ENCODE peak calls at places on chromosomes 7 and 10, in four cellular contexts. One of them, this sample, is unnamed.

GRCh38 chr10:71940752-71941151 is 23.4 kb upstream of the CHST3 start:
- DNase-seq in Panc1: no peak
- DNase-seq in CD4-positive, alpha-beta memory T cell: no peak
- DNase-seq in cardiac muscle cell: no peak
- DNase-seq in this sample: no peak

GRCh38 chr7:27689878-27690164 is 27.1 kb upstream of the HIBADH start:
- DNase-seq in Panc1: no peak
- DNase-seq in CD4-positive, alpha-beta memory T cell: no peak
- DNase-seq in cardiac muscle cell: no peak
- DNase-seq in this sample: no peak

GRCh38 chr7:4269746-4270145 is 412.3 kb upstream of the FOXK1 start:
- DNase-seq in Panc1: no peak
- DNase-seq in CD4-positive, alpha-beta memory T cell: no peak
- DNase-seq in cardiac muscle cell: no peak
- DNase-seq in this sample: no peak

GRCh38 chr7:2431260-2431867 is 28.0 kb downstream of the CHST12 start:
- DNase-seq in Panc1: no peak
- DNase-seq in CD4-positive, alpha-beta memory T cell: peak; percentile 33
- DNase-seq in cardiac muscle cell: no peak
- DNase-seq in this sample: no peak

GRCh38 chr7:156778201-156778600 is 114.8 kb downstream of the LMBR1 start:
- DNase-seq in Panc1: no peak
- DNase-seq in CD4-positive, alpha-beta memory T cell: no peak
- DNase-seq in cardiac muscle cell: no peak
- DNase-seq in this sample: no peak

GRCh38 chr7:82677064-82677463 is 233.5 kb upstream of the CACNA2D1 start:
- DNase-seq in Panc1: no peak
- DNase-seq in CD4-positive, alpha-beta memory T cell: no peak
- DNase-seq in cardiac muscle cell: no peak
- DNase-seq in this sample: no peak

GRCh38 chr7:23207029-23207428 is 25.2 kb downstream of the NUP42 start:
- DNase-seq in Panc1: no peak
- DNase-seq in CD4-positive, alpha-beta memory T cell: no peak
- DNase-seq in cardiac muscle cell: no peak
- DNase-seq in this sample: no peak

GRCh38 chr7:77331938-77332695 is 84.0 kb downstream of the GSAP start:
- DNase-seq in Panc1: peak; percentile 94
- DNase-seq in CD4-positive, alpha-beta memory T cell: peak; percentile 55
- DNase-seq in cardiac muscle cell: peak; percentile 85
- DNase-seq in this sample: no peak

GRCh38 chr10:47076949-47077348 is 165.7 kb downstream of the PTPN20 start:
- DNase-seq in Panc1: no peak
- DNase-seq in CD4-positive, alpha-beta memory T cell: no peak
- DNase-seq in cardiac muscle cell: no peak
- DNase-seq in this sample: no peak

GRCh38 chr10:82674036-82674435 is 799.0 kb downstream of the NRG3 start:
- DNase-seq in Panc1: no peak
- DNase-seq in CD4-positive, alpha-beta memory T cell: no peak
- DNase-seq in cardiac muscle cell: no peak
- DNase-seq in this sample: no peak

GRCh38 chr10:5618042-5618441 is 48.4 kb downstream of the ASB13 start:
- DNase-seq in Panc1: no peak
- DNase-seq in CD4-positive, alpha-beta memory T cell: no peak
- DNase-seq in cardiac muscle cell: no peak
- DNase-seq in this sample: no peak

GRCh38 chr7:69962856-69963149 is 364.5 kb downstream of the AUTS2 start:
- DNase-seq in Panc1: no peak
- DNase-seq in CD4-positive, alpha-beta memory T cell: no peak
- DNase-seq in cardiac muscle cell: no peak
- DNase-seq in this sample: no peak

GRCh38 chr7:69599211-69599878 is 1.1 kb downstream of the AUTS2 start:
- DNase-seq in Panc1: no peak
- DNase-seq in CD4-positive, alpha-beta memory T cell: no peak
- DNase-seq in cardiac muscle cell: peak; percentile 63
- DNase-seq in this sample: no peak

GRCh38 chr7:490461-491291 is 29.0 kb downstream of the PDGFA start:
- DNase-seq in Panc1: no peak
- DNase-seq in CD4-positive, alpha-beta memory T cell: no peak
- DNase-seq in cardiac muscle cell: no peak
- DNase-seq in this sample: no peak

GRCh38 chr7:70700935-70701425 is 431.0 kb upstream of the GALNT17 start:
- DNase-seq in Panc1: no peak
- DNase-seq in CD4-positive, alpha-beta memory T cell: no peak
- DNase-seq in cardiac muscle cell: no peak
- DNase-seq in this sample: no peak

GRCh38 chr10:61839911-61840310 is 61.6 kb upstream of the ARID5B start:
- DNase-seq in Panc1: no peak
- DNase-seq in CD4-positive, alpha-beta memory T cell: no peak
- DNase-seq in cardiac muscle cell: no peak
- DNase-seq in this sample: no peak

GRCh38 chr10:33115720-33116119 is 157.7 kb upstream of the ITGB1 start:
- DNase-seq in Panc1: no peak
- DNase-seq in CD4-positive, alpha-beta memory T cell: peak; percentile 42
- DNase-seq in cardiac muscle cell: no peak
- DNase-seq in this sample: no peak

GRCh38 chr7:34902181-34902580 is 135.1 kb downstream of the DPY19L1 start:
- DNase-seq in Panc1: no peak
- DNase-seq in CD4-positive, alpha-beta memory T cell: no peak
- DNase-seq in cardiac muscle cell: no peak
- DNase-seq in this sample: no peak

GRCh38 chr7:81682873-81683272 is 87.0 kb downstream of the HGF start:
- DNase-seq in Panc1: no peak
- DNase-seq in CD4-positive, alpha-beta memory T cell: no peak
- DNase-seq in cardiac muscle cell: peak; percentile 85
- DNase-seq in this sample: no peak

GRCh38 chr10:62978417-62978955 is 154.6 kb upstream of the NRBF2 start:
- DNase-seq in Panc1: no peak
- DNase-seq in CD4-positive, alpha-beta memory T cell: no peak
- DNase-seq in cardiac muscle cell: no peak
- DNase-seq in this sample: peak; percentile 6

GRCh38 chr10:100984670-100985177 is 2.6 kb downstream of the MRPL43 start:
- DNase-seq in Panc1: no peak
- DNase-seq in CD4-positive, alpha-beta memory T cell: no peak
- DNase-seq in cardiac muscle cell: no peak
- DNase-seq in this sample: no peak

GRCh38 chr10:101878869-101879268 is 35.3 kb upstream of the KCNIP2 start:
- DNase-seq in Panc1: no peak
- DNase-seq in CD4-positive, alpha-beta memory T cell: no peak
- DNase-seq in cardiac muscle cell: no peak
- DNase-seq in this sample: no peak

GRCh38 chr7:99789441-99790070 is 5.6 kb upstream of the CYP3A4 start:
- DNase-seq in Panc1: no peak
- DNase-seq in CD4-positive, alpha-beta memory T cell: no peak
- DNase-seq in cardiac muscle cell: peak; percentile 3
- DNase-seq in this sample: no peak

DNA sequence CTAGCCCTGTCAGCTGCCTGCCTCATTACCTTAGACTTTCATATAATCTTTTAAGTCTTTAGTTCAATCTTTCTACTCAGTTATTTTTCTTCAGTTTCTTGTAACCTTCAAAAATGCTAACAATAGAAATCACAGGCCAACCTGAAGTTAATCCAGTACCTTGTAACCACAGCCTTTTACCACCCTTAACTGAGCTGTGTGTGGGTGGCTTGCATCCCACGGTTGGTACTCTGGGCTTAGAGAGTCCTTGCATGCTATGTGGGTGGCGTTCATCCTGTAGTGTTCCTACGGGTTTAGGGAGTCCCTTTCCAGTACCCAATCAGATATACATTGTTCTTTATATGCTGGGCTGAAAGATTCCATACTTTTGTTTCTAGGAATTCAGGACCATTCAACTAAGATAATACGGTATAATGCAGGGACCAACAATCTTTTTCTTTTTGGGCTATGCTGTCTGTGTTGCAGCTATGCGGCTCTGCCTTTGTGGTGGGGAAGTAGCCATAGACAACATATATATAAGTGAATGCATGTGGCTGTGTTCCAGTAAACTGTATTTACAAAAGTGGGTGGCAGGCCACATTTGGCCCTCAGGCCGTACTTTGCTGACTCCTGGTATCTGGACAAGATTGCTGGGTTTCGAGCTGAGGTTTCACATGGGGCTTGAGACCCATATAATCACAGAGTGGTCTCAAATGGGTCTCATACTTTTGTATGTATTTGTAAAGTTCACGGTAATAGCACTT is 280.8 kb upstream of the LRGUK start:
- DNase-seq in Panc1: no peak
- DNase-seq in CD4-positive, alpha-beta memory T cell: no peak
- DNase-seq in cardiac muscle cell: no peak
- DNase-seq in this sample: no peak
- H3K27ac ChIP-seq in Panc1: no peak overlapping the region
- H3K27ac ChIP-seq in CD4-positive, alpha-beta memory T cell: no peak overlapping the region
- H3K27ac ChIP-seq in cardiac muscle cell: no peak overlapping the region
- H3K27ac ChIP-seq in this sample: no peak overlapping the region

DNA sequence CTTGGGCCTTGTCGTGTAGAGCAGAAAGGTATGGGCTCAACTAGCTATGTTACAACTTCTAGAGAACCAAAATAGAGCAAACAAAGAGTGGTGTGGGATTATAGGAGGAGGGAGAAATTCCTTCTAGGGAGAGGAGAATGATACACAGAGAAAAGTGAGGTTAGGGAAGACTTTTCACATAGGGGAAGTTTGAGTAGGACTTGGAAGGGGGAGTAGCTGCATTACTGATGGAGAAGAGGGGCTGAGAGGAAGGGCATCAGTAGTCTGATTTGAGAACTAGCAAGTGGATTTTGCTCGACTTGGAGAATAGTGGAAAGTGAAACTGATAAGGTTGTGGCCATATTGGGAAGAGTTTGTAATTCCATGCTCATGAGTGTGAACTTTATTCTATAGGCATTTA is 6.1 kb downstream of the NRF1 start:
- DNase-seq in Panc1: no peak
- DNase-seq in CD4-positive, alpha-beta memory T cell: no peak
- DNase-seq in cardiac muscle cell: no peak
- DNase-seq in this sample: no peak
- H3K27ac ChIP-seq in Panc1: no peak overlapping the region
- H3K27ac ChIP-seq in CD4-positive, alpha-beta memory T cell: no peak overlapping the region
- H3K27ac ChIP-seq in cardiac muscle cell: no peak overlapping the region
- H3K27ac ChIP-seq in this sample: no peak overlapping the region

GRCh38 chr10:96272256-96272985 is 1.1 kb upstream of the BLNK start:
- DNase-seq in Panc1: no peak
- DNase-seq in CD4-positive, alpha-beta memory T cell: no peak
- DNase-seq in cardiac muscle cell: no peak
- DNase-seq in this sample: no peak
- H3K27ac ChIP-seq in Panc1: no peak overlapping the region
- H3K27ac ChIP-seq in CD4-positive, alpha-beta memory T cell: no peak overlapping the region
- H3K27ac ChIP-seq in cardiac muscle cell: no peak overlapping the region
- H3K27ac ChIP-seq in this sample: peak overlapping the region; percentile 75

DNA sequence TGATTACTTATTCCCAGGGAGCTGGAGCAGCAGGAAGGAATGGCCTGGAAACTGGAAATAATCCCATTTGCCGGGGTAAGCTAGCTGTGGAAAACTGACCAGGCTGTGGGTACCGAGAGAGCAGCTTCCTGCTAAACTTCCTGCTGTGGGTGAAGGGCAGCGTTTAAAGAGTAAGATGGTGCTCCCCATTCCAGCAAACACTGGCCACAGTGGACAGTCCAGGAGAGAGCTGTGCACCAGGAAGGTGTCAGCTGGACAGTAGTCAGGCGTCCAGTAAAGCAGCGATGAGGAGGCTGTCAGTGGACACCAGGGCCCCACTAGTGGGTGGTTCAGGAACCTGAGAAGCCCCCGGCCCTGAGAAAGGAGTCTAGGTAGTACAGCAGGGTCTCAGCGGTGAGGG is 55.4 kb downstream of the TBXAS1 start:
- DNase-seq in Panc1: no peak
- DNase-seq in CD4-positive, alpha-beta memory T cell: no peak
- DNase-seq in cardiac muscle cell: no peak
- DNase-seq in this sample: no peak
- H3K27ac ChIP-seq in Panc1: no peak overlapping the region
- H3K27ac ChIP-seq in CD4-positive, alpha-beta memory T cell: no peak overlapping the region
- H3K27ac ChIP-seq in cardiac muscle cell: no peak overlapping the region
- H3K27ac ChIP-seq in this sample: no peak overlapping the region

GRCh38 chr7:13947535-13947934 is 41.9 kb downstream of the ETV1 start:
- DNase-seq in Panc1: no peak
- DNase-seq in CD4-positive, alpha-beta memory T cell: no peak
- DNase-seq in cardiac muscle cell: no peak
- DNase-seq in this sample: no peak

GRCh38 chr7:13946181-13946580 is 43.3 kb downstream of the ETV1 start:
- DNase-seq in Panc1: no peak
- DNase-seq in CD4-positive, alpha-beta memory T cell: no peak
- DNase-seq in cardiac muscle cell: no peak
- DNase-seq in this sample: no peak

GRCh38 chr7:13949450-13949849 is 40.0 kb downstream of the ETV1 start:
- DNase-seq in Panc1: no peak
- DNase-seq in CD4-positive, alpha-beta memory T cell: no peak
- DNase-seq in cardiac muscle cell: no peak
- DNase-seq in this sample: no peak

GRCh38 chr7:13948019-13948781 is 41.3 kb downstream of the ETV1 start:
- DNase-seq in Panc1: no peak
- DNase-seq in CD4-positive, alpha-beta memory T cell: no peak
- DNase-seq in cardiac muscle cell: no peak
- DNase-seq in this sample: no peak

DNA sequence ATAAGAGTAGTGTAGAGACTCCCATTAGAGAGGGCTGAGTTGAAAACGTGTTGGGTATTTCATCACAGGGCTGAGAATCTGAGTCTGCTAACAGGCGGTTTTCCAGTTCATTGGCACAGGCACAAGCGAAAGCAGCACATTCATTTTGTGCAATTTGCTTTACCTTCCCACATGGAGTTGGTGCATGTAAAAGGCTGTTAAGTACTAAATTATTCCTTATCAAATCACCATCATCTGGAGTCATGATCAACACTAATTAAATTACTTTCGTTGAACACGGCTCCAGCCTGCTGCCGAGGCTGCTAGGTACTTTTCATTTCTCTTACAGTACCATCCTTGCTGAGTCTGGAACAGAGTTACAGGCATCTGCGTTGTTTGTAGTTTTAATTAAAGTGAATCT is 43.8 kb downstream of the ETV1 start:
- DNase-seq in Panc1: no peak
- DNase-seq in CD4-positive, alpha-beta memory T cell: no peak
- DNase-seq in cardiac muscle cell: no peak
- DNase-seq in this sample: no peak
- H3K27ac ChIP-seq in Panc1: no peak overlapping the region
- H3K27ac ChIP-seq in CD4-positive, alpha-beta memory T cell: no peak overlapping the region
- H3K27ac ChIP-seq in cardiac muscle cell: no peak overlapping the region
- H3K27ac ChIP-seq in this sample: no peak overlapping the region

GRCh38 chr7:116582806-116583444 is 58.1 kb downstream of the CAV1 start:
- DNase-seq in Panc1: no peak
- DNase-seq in CD4-positive, alpha-beta memory T cell: no peak
- DNase-seq in cardiac muscle cell: no peak
- DNase-seq in this sample: no peak
- H3K27ac ChIP-seq in Panc1: peak overlapping the region; percentile 74
- H3K27ac ChIP-seq in CD4-positive, alpha-beta memory T cell: no peak overlapping the region
- H3K27ac ChIP-seq in cardiac muscle cell: no peak overlapping the region
- H3K27ac ChIP-seq in this sample: no peak overlapping the region